ENCODE peak calls at places on chromosomes 2 and 18, in six cellular contexts. U is GM20000; E is CD4-positive, alpha-beta T cell; I is OCI-LY7; M is endodermal cell; J is neural crest cell. V is an unnamed sample.

GRCh38 chr2:236657215-236657614 is 87.6 kb downstream of the ACKR3 start:
- DNase-seq in I (no peak), J (no peak), M (no peak), U (no peak), E (no peak), V (no peak)

GRCh38 chr2:226892729-226893128 is 56.9 kb downstream of the RHBDD1 start:
- DNase-seq in U (no peak), I (no peak), M (no peak), J (no peak), E (no peak), V (no peak)

GRCh38 chr2:68110102-68110501 is 47.3 kb upstream of the C1D start:
- DNase-seq in J (no peak), M (no peak), U (no peak), I (peak; percentile 57), E (no peak), V (peak; percentile 57)

GRCh38 chr2:48528431-48528830 is 1.5 kb upstream of the STON1 start:
- DNase-seq in J (no peak), E (no peak), I (no peak), M (no peak), U (no peak), V (no peak)

GRCh38 chr2:172098650-172099471 is 3.8 kb downstream of the DLX2 start:
- DNase-seq in M (peak; percentile 84), J (peak; percentile 60), E (no peak), U (peak; percentile 78), I (no peak), V (peak; percentile 38)

GRCh38 chr2:84704505-84705244 is 176.2 kb downstream of the TRABD2A start:
- DNase-seq in M (no peak), E (no peak), U (no peak), I (no peak), J (no peak), V (no peak)

GRCh38 chr2:235468978-235469694 is 24.7 kb upstream of the AGAP1 start:
- DNase-seq in J (no peak), E (no peak), U (no peak), M (peak; percentile 53), I (no peak), V (no peak)

GRCh38 chr2:128378231-128379020 is 59.8 kb upstream of the HS6ST1 start:
- DNase-seq in U (no peak), I (no peak), J (no peak), M (no peak), E (no peak), V (no peak)

GRCh38 chr2:60064687-60065361 is 488.6 kb downstream of the BCL11A start:
- DNase-seq in J (no peak), M (no peak), E (no peak), I (no peak), U (no peak), V (no peak)

GRCh38 chr2:40225670-40226069 is 226.2 kb downstream of the SLC8A1 start:
- DNase-seq in I (no peak), J (no peak), U (no peak), M (no peak), E (no peak), V (no peak)

GRCh38 chr18:51151568-51152511 is 45.6 kb downstream of the MEX3C start:
- DNase-seq in U (peak; percentile 53), E (peak; percentile 58), J (no peak), I (peak; percentile 65), M (no peak), V (peak; percentile 77)

GRCh38 chr18:39453882-39454281 is 1888.3 kb upstream of the CELF4 start:
- DNase-seq in I (no peak), J (no peak), M (peak; percentile 42), E (no peak), U (no peak), V (no peak)

GRCh38 chr18:13461488-13461887 is 242.9 kb downstream of the LDLRAD4 start:
- DNase-seq in I (no peak), E (no peak), J (no peak), U (no peak), M (peak; percentile 35), V (no peak)

GRCh38 chr2:197615033-197615652 is 60.2 kb downstream of the RFTN2 start:
- DNase-seq in J (no peak), I (peak; percentile 32), U (no peak), E (no peak), M (no peak), V (peak; percentile 18)

GRCh38 chr2:226795281-226796011 is 4.2 kb downstream of the IRS1 start:
- DNase-seq in U (no peak), J (no peak), M (peak; percentile 42), I (no peak), E (no peak), V (no peak)

GRCh38 chr18:45670281-45670962 is 53.6 kb upstream of the SLC14A1 start:
- DNase-seq in U (peak; percentile 23), J (no peak), M (peak; percentile 39), E (peak; percentile 24), I (no peak), V (peak; percentile 23)

GRCh38 chr2:106108351-106108750 is 85.8 kb downstream of the UXS1 start:
- DNase-seq in I (peak; percentile 9), E (no peak), M (no peak), U (no peak), J (no peak), V (no peak)

GRCh38 chr2:207408086-207408794 is 121.5 kb upstream of the CREB1 start:
- DNase-seq in J (no peak), M (peak; percentile 57), E (no peak), I (no peak), U (no peak), V (peak; percentile 67)

GRCh38 chr2:177585234-177585863 is 192.8 kb downstream of the AGPS start:
- DNase-seq in E (no peak), U (no peak), I (no peak), J (no peak), M (no peak), V (no peak)

GRCh38 chr18:69752737-69753380 is 194.8 kb downstream of the CD226 start:
- DNase-seq in U (no peak), M (peak; percentile 46), J (peak; percentile 14), E (no peak), I (no peak), V (no peak)

GRCh38 chr2:120218181-120218580 is 5.0 kb downstream of the TMEM185B start:
- DNase-seq in E (no peak), I (no peak), U (no peak), J (no peak), M (peak; percentile 35), V (no peak)

GRCh38 chr2:105877945-105878344 is 133.2 kb downstream of the NCK2 start:
- DNase-seq in U (no peak), E (no peak), I (no peak), M (no peak), J (no peak), V (no peak)

GRCh38 chr2:106018141-106018540 is 176.0 kb downstream of the UXS1 start:
- DNase-seq in J (no peak), I (no peak), M (no peak), E (no peak), U (no peak), V (no peak)

GRCh38 chr2:74507926-74508520 is 528 bp upstream of the PCGF1 start:
- DNase-seq in I (no peak), J (no peak), M (peak; percentile 83), U (peak; percentile 49), E (no peak), V (peak; percentile 39)

GRCh38 chr2:116585654-116586053 is 1228.8 kb upstream of the DDX18 start:
- DNase-seq in M (no peak), U (no peak), I (no peak), J (no peak), E (no peak), V (no peak)

GRCh38 chr2:10009811-10010781 is 33.3 kb upstream of the KLF11 start:
- DNase-seq in M (no peak), I (no peak), J (no peak), U (no peak), E (no peak), V (no peak)

GRCh38 chr2:157264099-157264498 is 6.6 kb downstream of the GALNT5 start:
- DNase-seq in M (no peak), E (no peak), U (no peak), J (no peak), I (no peak), V (no peak)

GRCh38 chr2:51997571-51997970 is 965.6 kb upstream of the NRXN1 start:
- DNase-seq in J (no peak), U (no peak), E (no peak), I (peak; percentile 1), M (no peak), V (no peak)
- TF ChIP-seq CTCF in J (peak; percentile 16), U (no peak), E (no peak), I (peak; percentile 39), M (peak; percentile 26), V (no peak)

GRCh38 chr2:241465543-241465942 is 42.8 kb downstream of the STK25 start:
- DNase-seq in M (no peak), I (no peak), E (no peak), J (no peak), U (no peak), V (no peak)

GRCh38 chr2:241467777-241468570 is 40.4 kb downstream of the STK25 start:
- DNase-seq in E (no peak), J (no peak), I (no peak), U (no peak), M (no peak), V (no peak)

GRCh38 chr2:241463276-241464135 is 44.9 kb downstream of the STK25 start:
- DNase-seq in E (no peak), M (no peak), J (no peak), U (no peak), I (no peak), V (no peak)

GRCh38 chr2:241469746-241470145 is 38.6 kb downstream of the STK25 start:
- DNase-seq in M (no peak), E (no peak), J (no peak), U (no peak), I (no peak), V (no peak)

DNA sequence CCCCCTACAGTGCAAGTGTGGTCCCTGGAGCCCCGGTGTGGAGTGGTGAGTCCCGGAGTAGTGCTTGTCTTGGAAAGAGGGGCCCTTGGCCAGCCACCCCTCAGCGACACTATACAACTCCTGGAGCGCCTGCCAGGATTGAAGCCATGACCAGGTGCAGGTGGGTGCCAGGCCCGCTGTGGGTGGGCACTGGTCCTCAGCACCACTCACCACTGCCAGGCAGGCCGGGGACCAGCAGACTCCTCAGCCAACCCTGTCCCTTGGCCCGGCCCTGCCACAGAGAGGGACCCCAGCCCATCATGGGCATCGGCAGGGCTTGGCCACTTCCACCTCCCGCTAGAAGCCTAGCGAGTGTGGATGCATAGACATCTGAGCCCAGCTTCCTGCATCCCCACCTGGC is 42.2 kb downstream of the STK25 start:
- DNase-seq in I (no peak), J (no peak), E (no peak), M (no peak), U (no peak), V (no peak)
- TF ChIP-seq CTCF in I (no peak), J (no peak), E (no peak), M (no peak), U (no peak), V (no peak)

DNA sequence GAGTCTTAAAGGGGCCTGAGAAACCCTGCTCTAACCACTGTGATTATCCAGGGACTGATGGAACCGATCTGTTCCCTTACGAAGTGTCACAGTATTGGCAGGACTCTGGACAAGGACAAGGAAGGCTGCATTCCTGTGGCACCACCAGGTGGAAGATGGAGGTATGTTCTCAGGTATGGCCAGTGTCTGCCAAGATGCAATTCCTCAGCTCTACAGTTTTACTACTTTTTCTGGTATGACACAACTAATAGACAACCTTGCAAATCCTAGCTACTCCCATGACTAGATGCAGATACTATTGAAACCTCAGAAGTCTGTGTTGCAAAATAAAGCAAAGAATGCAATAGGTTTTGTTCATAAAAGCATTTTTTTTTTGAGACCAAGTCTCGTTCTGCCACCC is 14.6 kb downstream of the RAB31 start:
- DNase-seq in U (no peak), I (peak; percentile 12), M (peak; percentile 83), J (no peak), E (no peak), V (peak; percentile 29)
- TF ChIP-seq CTCF in U (no peak), I (peak; percentile 30), M (peak; percentile 81), J (no peak), E (no peak), V (peak; percentile 25)

GRCh38 chr2:241224068-241224850 is 35.8 kb downstream of the ANO7 start:
- DNase-seq in J (peak; percentile 43), M (no peak), U (no peak), I (no peak), E (no peak), V (no peak)
- TF ChIP-seq CTCF in J (no peak), M (no peak), U (no peak), I (no peak), E (no peak), V (no peak)